ENCODE peak calls at places on chromosomes 11 and 22, in ten cellular contexts. N is NCI-H510A treated with DMSO at 0.1 percent for 48 hours; R is activated T-helper 1 cell treated with anti-CD3 and anti-CD28 coated beads, Interleukin-2, amount 50 U/mL, for 16 hours; K is DMS53; J is NCI-H187 treated with DMSO at 0.1 percent for 48 hours; V is KBM-7; G is EH; O is HFFc6; U is ovary; E is NCI-H748 treated with DMSO at 0.1 percent for 48 hours. W is an unnamed sample.

GRCh38 chr22:20798218-20798617 is 24.3 kb downstream of the SERPIND1 start:
- DNase-seq in N (no peak), R (no peak), K (no peak), J (no peak), V (no peak), G (no peak), O (no peak), U (no peak), E (no peak), W (no peak)

GRCh38 chr11:6413791-6414231 is 5.1 kb downstream of the APBB1 start:
- DNase-seq in N (no peak), R (no peak), K (no peak), J (no peak), V (no peak), G (peak), O (no peak), U (no peak), E (no peak), W (no peak)

GRCh38 chr11:43756575-43756974 is 76.0 kb downstream of the HSD17B12 start:
- DNase-seq in N (no peak), R (no peak), K (peak), J (no peak), V (no peak), G (peak), O (peak), U (no peak), E (no peak), W (no peak)

GRCh38 chr11:102733232-102733875 is 8.6 kb upstream of the MMP8 start:
- DNase-seq in N (peak), R (no peak), K (peak), J (peak), V (peak), G (peak), O (peak), U (no peak), E (peak), W (no peak)

GRCh38 chr11:125257185-125257584 is 92.6 kb downstream of the PKNOX2 start:
- DNase-seq in N (no peak), R (no peak), K (peak), J (no peak), V (no peak), G (peak), O (no peak), U (no peak), E (no peak), W (no peak)

GRCh38 chr11:40787243-40787642 is 672.2 kb downstream of the LRRC4C start:
- DNase-seq in N (peak), R (no peak), K (no peak), J (no peak), V (no peak), G (no peak), O (no peak), U (no peak), E (no peak), W (no peak)

GRCh38 chr22:16866167-16866566 is 41.0 kb upstream of the XKR3 start:
- DNase-seq in N (no peak), R (no peak), K (no peak), J (no peak), V (no peak), G (no peak), O (no peak), U (no peak), E (no peak), W (no peak)

GRCh38 chr11:4766420-4767043 is 3.2 kb downstream of the OR51F1 start:
- DNase-seq in N (no peak), R (no peak), K (no peak), J (no peak), V (no peak), G (no peak), O (no peak), U (no peak), E (no peak), W (no peak)

GRCh38 chr11:116231540-116231939 is 541.2 kb downstream of the BUD13 start:
- DNase-seq in N (peak), R (no peak), K (peak), J (no peak), V (no peak), G (no peak), O (no peak), U (no peak), E (peak), W (no peak)

GRCh38 chr22:49991167-49991566 is 21.4 kb downstream of the IL17REL start:
- DNase-seq in N (no peak), R (no peak), K (no peak), J (no peak), V (no peak), G (no peak), O (no peak), U (no peak), E (no peak), W (no peak)

GRCh38 chr22:47215851-47216250 is 453.4 kb downstream of the TBC1D22A start:
- DNase-seq in N (no peak), R (no peak), K (no peak), J (no peak), V (no peak), G (no peak), O (no peak), U (no peak), E (no peak), W (no peak)

GRCh38 chr11:65817312-65817814 is 16.4 kb upstream of the SNX32 start:
- DNase-seq in N (no peak), R (no peak), K (no peak), J (no peak), V (peak), G (peak), O (no peak), U (no peak), E (no peak), W (no peak)

GRCh38 chr11:64233913-64234839 is at the start of gene VEGFB:
- DNase-seq in N (peak), R (peak), K (peak), J (no peak), V (no peak), G (peak), O (no peak), U (peak), E (no peak), W (no peak)

GRCh38 chr22:17931400-17931825 is 92.9 kb downstream of the MICAL3 start:
- DNase-seq in N (no peak), R (no peak), K (no peak), J (no peak), V (no peak), G (peak), O (peak), U (peak), E (no peak), W (no peak)

GRCh38 chr11:6568191-6568918 is 35.1 kb downstream of the RRP8 start:
- DNase-seq in N (no peak), R (no peak), K (peak), J (no peak), V (peak), G (peak), O (peak), U (peak), E (no peak), W (no peak)

GRCh38 chr11:118243161-118243560 is 9.0 kb downstream of the MPZL3 start:
- DNase-seq in N (no peak), R (no peak), K (no peak), J (no peak), V (no peak), G (no peak), O (no peak), U (no peak), E (no peak), W (no peak)

W was measured in vagina.